ENCODE peak calls at places on chromosomes 6 and 20, in six cellular contexts. L, N, X, J, S and T are unnamed samples.

GRCh38 chr6:66496659-66497058 is 789.6 kb upstream of the EYS start:
- DNase-seq in L (no peak), N (no peak), S (no peak), J (no peak), X (no peak), T (peak)

GRCh38 chr20:12875510-12875909 is 133.3 kb upstream of the SPTLC3 start:
- DNase-seq in J (no peak), X (no peak), S (no peak), N (no peak), L (no peak), T (no peak)

GRCh38 chr6:18978330-18979128 is 591.4 kb downstream of the RNF144B start:
- DNase-seq in J (no peak), L (no peak), S (no peak), X (no peak), N (no peak), T (no peak)

GRCh38 chr6:142518761-142519160 is 217.0 kb downstream of the ADGRG6 start:
- DNase-seq in N (no peak), L (no peak), J (no peak), X (no peak), S (no peak), T (no peak)

GRCh38 chr20:22630698-22631097 is 46.3 kb upstream of the FOXA2 start:
- DNase-seq in S (no peak), N (no peak), X (no peak), L (no peak), J (no peak), T (no peak)

GRCh38 chr6:168072730-168073129 is 6.3 kb downstream of the FRMD1 start:
- DNase-seq in J (no peak), N (no peak), X (no peak), L (no peak), S (no peak), T (no peak)

GRCh38 chr20:18672826-18673225 is 85.0 kb downstream of the DTD1 start:
- DNase-seq in N (no peak), X (no peak), S (no peak), L (no peak), J (no peak), T (no peak)

GRCh38 chr6:3612341-3613041 is 139.0 kb downstream of the PXDC1 start:
- DNase-seq in J (no peak), L (no peak), X (no peak), N (no peak), S (no peak), T (no peak)

GRCh38 chr6:139311826-139312225 is 20.0 kb upstream of the TXLNB start:
- DNase-seq in N (no peak), J (no peak), X (no peak), S (no peak), L (no peak), T (no peak)

GRCh38 chr20:4999788-5000187 is 1.5 kb downstream of the SLC23A2 start:
- DNase-seq in N (no peak), L (no peak), J (no peak), X (no peak), S (no peak), T (no peak)

GRCh38 chr6:170091639-170092579 is 199.0 kb downstream of the DLL1 start:
- DNase-seq in J (no peak), S (no peak), X (no peak), L (no peak), N (no peak), T (no peak)

GRCh38 chr6:125950293-125950692 is 6.3 kb upstream of the HINT3 start:
- DNase-seq in N (no peak), X (no peak), J (no peak), L (no peak), S (no peak), T (no peak)

GRCh38 chr6:2426561-2427340 is 181.3 kb upstream of the GMDS start:
- DNase-seq in N (no peak), S (no peak), X (no peak), L (no peak), J (no peak), T (no peak)

GRCh38 chr6:51093899-51094665 is 275.4 kb downstream of the TFAP2B start:
- DNase-seq in N (no peak), S (no peak), J (no peak), L (no peak), X (no peak), T (no peak)

GRCh38 chr20:9235518-9235917 is 166.6 kb downstream of the PLCB4 start:
- DNase-seq in N (no peak), L (no peak), J (no peak), S (no peak), X (no peak), T (no peak)

GRCh38 chr6:14827366-14827765 is 418.5 kb upstream of the JARID2 start:
- DNase-seq in S (no peak), N (no peak), L (no peak), X (no peak), J (no peak), T (no peak)

GRCh38 chr20:61801857-61802442 is 263.7 kb downstream of the TAF4 start:
- DNase-seq in J (no peak), N (no peak), X (no peak), S (no peak), L (no peak), T (no peak)

GRCh38 chr6:128400875-128401274 is 119.5 kb downstream of the PTPRK start:
- DNase-seq in S (no peak), J (no peak), N (no peak), L (no peak), X (no peak), T (no peak)

GRCh38 chr6:157240059-157240959 is 83.0 kb downstream of the TMEM242 start:
- DNase-seq in L (no peak), S (no peak), X (no peak), J (no peak), N (no peak), T (no peak)

GRCh38 chr6:110619275-110619908 is 143.0 kb upstream of the SLC22A16 start:
- DNase-seq in J (no peak), L (no peak), N (no peak), X (no peak), S (no peak), T (no peak)